ENCODE peak calls at places on chromosomes 4 and X, in four cellular contexts. U is pancreas, R is MCF 10A, A is breast epithelium. Z is an unnamed sample.

GRCh38 chr4:87375719-87376291 is 15.2 kb downstream of the HSD17B11 start:
- DNase-seq in U (peak), R (peak), A (no peak), Z (no peak)

GRCh38 chr4:56731857-56732256 is 50.8 kb upstream of the HOPX start:
- DNase-seq in U (no peak), R (no peak), A (no peak), Z (no peak)

GRCh38 chrX:8988456-8988855 is 45.5 kb downstream of the FAM9B start:
- DNase-seq in U (no peak), R (peak), A (no peak), Z (no peak)

GRCh38 chr4:127648061-127648460 is 15.3 kb downstream of the INTU start:
- DNase-seq in U (no peak), R (peak), A (no peak), Z (no peak)

GRCh38 chr4:76535603-76536380 is 100.8 kb downstream of the SHROOM3 start:
- DNase-seq in U (no peak), R (peak), A (no peak), Z (no peak)

GRCh38 chrX:69253821-69254220 is 88.6 kb upstream of the PJA1 start:
- DNase-seq in U (no peak), R (no peak), A (no peak), Z (no peak)

GRCh38 chr4:39759569-39759968 is 61.6 kb downstream of the UBE2K start:
- DNase-seq in U (no peak), R (no peak), A (no peak), Z (no peak)

GRCh38 chr4:35461931-35462659 is 782.2 kb downstream of the ARAP2 start:
- DNase-seq in U (no peak), R (no peak), A (no peak), Z (no peak)

GRCh38 chr4:21768349-21769310 is 179.9 kb downstream of the KCNIP4 start:
- DNase-seq in U (no peak), R (peak), A (no peak), Z (no peak)

GRCh38 chr4:147118523-147118922 is 172.9 kb upstream of the TTC29 start:
- DNase-seq in U (no peak), R (peak), A (no peak), Z (no peak)

GRCh38 chr4:94562285-94562684 is 110.5 kb downstream of the PDLIM5 start:
- DNase-seq in U (no peak), R (no peak), A (no peak), Z (no peak)

GRCh38 chr4:162498168-162498567 is 334.4 kb upstream of the FSTL5 start:
- DNase-seq in U (peak), R (no peak), A (no peak), Z (no peak)

GRCh38 chrX:74422576-74423288 is 1.4 kb downstream of the SLC16A2 start:
- DNase-seq in U (peak), R (peak), A (peak), Z (no peak)

GRCh38 chrX:119647552-119648420 is 41.6 kb upstream of the NKRF start:
- DNase-seq in U (no peak), R (no peak), A (no peak), Z (no peak)

GRCh38 chr4:131054489-131055019 is 1958.6 kb downstream of the C4orf33 start:
- DNase-seq in U (no peak), R (peak), A (no peak), Z (no peak)

GRCh38 chrX:31423575-31424284 is 351.9 kb upstream of the FTHL17 start:
- DNase-seq in U (no peak), R (peak), A (no peak), Z (no peak)

GRCh38 chr4:85228264-85228663 is 246.7 kb upstream of the ARHGAP24 start:
- DNase-seq in U (no peak), R (peak), A (no peak), Z (no peak)

GRCh38 chr4:13611283-13611842 is 16.2 kb downstream of the BOD1L1 start:
- DNase-seq in U (no peak), R (no peak), A (no peak), Z (no peak)

GRCh38 chr4:93788712-93789111 is 39.8 kb upstream of the ATOH1 start:
- DNase-seq in U (no peak), R (peak), A (no peak), Z (no peak)

GRCh38 chr4:113080050-113080449 is 30.6 kb downstream of the ANK2 start:
- DNase-seq in U (no peak), R (peak), A (no peak), Z (no peak)

GRCh38 chr4:2354760-2355159 is 63.7 kb downstream of the ZFYVE28 start:
- DNase-seq in U (no peak), R (no peak), A (peak), Z (no peak)

GRCh38 chr4:37904824-37905223 is 13.9 kb downstream of the TBC1D1 start:
- DNase-seq in U (no peak), R (no peak), A (no peak), Z (no peak)